ENCODE peak calls at places on chromosomes 13 and 19, in five cellular contexts. One of them, this sample, is unnamed.

GRCh38 chr13:101115762-101116161 is 300.5 kb downstream of the NALCN start:
- DNase-seq in T1000: no peak
- DNase-seq in KBM-7: no peak
- DNase-seq in WTC11: no peak
- DNase-seq in G401: peak
- DNase-seq in this sample: no peak

GRCh38 chr13:98443329-98443728 is 133.6 kb downstream of the STK24 start:
- DNase-seq in T1000: peak
- DNase-seq in KBM-7: no peak
- DNase-seq in WTC11: no peak
- DNase-seq in G401: no peak
- DNase-seq in this sample: no peak

GRCh38 chr19:30214651-30215051 is 157.5 kb upstream of the ZNF536 start:
- DNase-seq in WTC11: no peak
- DNase-seq in KBM-7: peak
- DNase-seq in G401: no peak
- DNase-seq in T1000: no peak
- DNase-seq in this sample: no peak

GRCh38 chr19:49497790-49498106 is 1.5 kb downstream of the RPS11 start:
- DNase-seq in WTC11: no peak
- DNase-seq in G401: no peak
- DNase-seq in T1000: no peak
- DNase-seq in KBM-7: no peak
- DNase-seq in this sample: no peak

GRCh38 chr19:45403781-45404556 is 900 bp downstream of the PPP1R13L start:
- DNase-seq in KBM-7: no peak
- DNase-seq in WTC11: peak
- DNase-seq in G401: peak
- DNase-seq in T1000: no peak
- DNase-seq in this sample: peak

GRCh38 chr13:112464720-112465119 is 88.6 kb downstream of the SPACA7 start:
- DNase-seq in KBM-7: no peak
- DNase-seq in G401: no peak
- DNase-seq in T1000: no peak
- DNase-seq in WTC11: no peak
- DNase-seq in this sample: no peak

GRCh38 chr13:75760182-75760981 is 124.3 kb downstream of the LMO7 start:
- DNase-seq in WTC11: no peak
- DNase-seq in G401: no peak
- DNase-seq in KBM-7: no peak
- DNase-seq in T1000: no peak
- DNase-seq in this sample: peak

GRCh38 chr13:111519041-111519440 is 198.6 kb downstream of the TEX29 start:
- DNase-seq in G401: no peak
- DNase-seq in T1000: no peak
- DNase-seq in WTC11: no peak
- DNase-seq in KBM-7: no peak
- DNase-seq in this sample: no peak

GRCh38 chr19:4638330-4638729 is 986 bp upstream of the TNFAIP8L1 start:
- DNase-seq in KBM-7: no peak
- DNase-seq in T1000: no peak
- DNase-seq in WTC11: no peak
- DNase-seq in G401: no peak
- DNase-seq in this sample: no peak

GRCh38 chr13:53206455-53206854 is 177.8 kb downstream of the OLFM4 start:
- DNase-seq in WTC11: no peak
- DNase-seq in G401: no peak
- DNase-seq in T1000: no peak
- DNase-seq in KBM-7: peak
- DNase-seq in this sample: no peak

GRCh38 chr19:35509861-35510625 is 3.4 kb downstream of the DMKN start:
- DNase-seq in T1000: no peak
- DNase-seq in G401: peak
- DNase-seq in WTC11: peak
- DNase-seq in KBM-7: peak
- DNase-seq in this sample: peak